ENCODE peak calls at places on chromosomes 16 and 17, in seven cellular contexts. One of them, this sample, is unnamed. For H3K9me3, the result is how much of the 10 kb centered on the place peaks cover.

GRCh38 chr16:30946671-30947532 is 2.0 kb upstream of the ORAI3 start:
- DNase-seq in tibial artery: no peak
- DNase-seq in HCT116: no peak
- DNase-seq in A549: no peak
- DNase-seq in upper lobe of right lung: no peak
- DNase-seq in Caco-2: no peak
- DNase-seq in ovary: peak
- DNase-seq in this sample: no peak

GRCh38 chr17:28916302-28916934 is 13.5 kb upstream of the DHRS13 start:
- DNase-seq in tibial artery: peak
- DNase-seq in HCT116: peak
- DNase-seq in A549: peak
- DNase-seq in upper lobe of right lung: peak
- DNase-seq in Caco-2: peak
- DNase-seq in ovary: peak
- DNase-seq in this sample: peak

GRCh38 chr16:5188318-5189025 is 90.9 kb upstream of the EEF2KMT start:
- DNase-seq in tibial artery: no peak
- DNase-seq in HCT116: no peak
- DNase-seq in A549: no peak
- DNase-seq in upper lobe of right lung: peak
- DNase-seq in Caco-2: peak
- DNase-seq in ovary: no peak
- DNase-seq in this sample: no peak

GRCh38 chr17:75864448-75864871 is 9.3 kb upstream of the WBP2 start:
- DNase-seq in tibial artery: peak
- DNase-seq in HCT116: no peak
- DNase-seq in A549: no peak
- DNase-seq in upper lobe of right lung: peak
- DNase-seq in Caco-2: no peak
- DNase-seq in ovary: peak
- DNase-seq in this sample: no peak

GRCh38 chr16:88456356-88457292 is 3.5 kb downstream of the ZFPM1 start:
- DNase-seq in tibial artery: no peak
- DNase-seq in HCT116: no peak
- DNase-seq in A549: no peak
- DNase-seq in upper lobe of right lung: no peak
- DNase-seq in Caco-2: no peak
- DNase-seq in ovary: no peak
- DNase-seq in this sample: peak

GRCh38 chr16:86928517-86929148 is 350.3 kb downstream of the FOXL1 start:
- DNase-seq in tibial artery: no peak
- DNase-seq in HCT116: no peak
- DNase-seq in A549: no peak
- DNase-seq in upper lobe of right lung: no peak
- DNase-seq in Caco-2: no peak
- DNase-seq in ovary: no peak
- DNase-seq in this sample: no peak

GRCh38 chr17:28500712-28501379 is 5.3 kb upstream of the FOXN1 start:
- DNase-seq in tibial artery: no peak
- DNase-seq in HCT116: no peak
- DNase-seq in A549: no peak
- DNase-seq in upper lobe of right lung: no peak
- DNase-seq in Caco-2: no peak
- DNase-seq in ovary: no peak
- DNase-seq in this sample: no peak

GRCh38 chr17:56247816-56248215 is 94.5 kb downstream of the ANKFN1 start:
- DNase-seq in tibial artery: no peak
- DNase-seq in HCT116: no peak
- DNase-seq in A549: no peak
- DNase-seq in upper lobe of right lung: no peak
- DNase-seq in Caco-2: no peak
- DNase-seq in ovary: no peak
- DNase-seq in this sample: no peak

GRCh38 chr17:75240394-75241142 is 20.8 kb downstream of the GGA3 start:
- DNase-seq in tibial artery: no peak
- DNase-seq in HCT116: peak
- DNase-seq in A549: peak
- DNase-seq in upper lobe of right lung: no peak
- DNase-seq in Caco-2: peak
- DNase-seq in ovary: no peak
- DNase-seq in this sample: no peak

GRCh38 chr17:16273929-16274339 is 56.9 kb downstream of the PIGL start:
- DNase-seq in tibial artery: no peak
- DNase-seq in HCT116: no peak
- DNase-seq in A549: no peak
- DNase-seq in upper lobe of right lung: no peak
- DNase-seq in Caco-2: no peak
- DNase-seq in ovary: no peak
- DNase-seq in this sample: no peak

GRCh38 chr17:12627177-12627629 is 38.5 kb upstream of the MYOCD start:
- DNase-seq in tibial artery: peak
- DNase-seq in HCT116: no peak
- DNase-seq in A549: peak
- DNase-seq in upper lobe of right lung: no peak
- DNase-seq in Caco-2: no peak
- DNase-seq in ovary: peak
- DNase-seq in this sample: no peak

GRCh38 chr16:61968242-61968978 is 67.8 kb downstream of the CDH8 start:
- DNase-seq in tibial artery: no peak
- DNase-seq in HCT116: no peak
- DNase-seq in A549: no peak
- DNase-seq in upper lobe of right lung: no peak
- DNase-seq in Caco-2: no peak
- DNase-seq in ovary: no peak
- DNase-seq in this sample: no peak

GRCh38 chr16:88319116-88319965 is 63.4 kb upstream of the ZNF469 start:
- DNase-seq in tibial artery: no peak
- DNase-seq in HCT116: no peak
- DNase-seq in A549: no peak
- DNase-seq in upper lobe of right lung: no peak
- DNase-seq in Caco-2: no peak
- DNase-seq in ovary: no peak
- DNase-seq in this sample: no peak

GRCh38 chr17:17564896-17565295 is 26.6 kb downstream of the PEMT start:
- DNase-seq in tibial artery: no peak
- DNase-seq in HCT116: no peak
- DNase-seq in A549: no peak
- DNase-seq in upper lobe of right lung: no peak
- DNase-seq in Caco-2: no peak
- DNase-seq in ovary: no peak
- DNase-seq in this sample: no peak

GRCh38 chr16:84535851-84536250 is 31.4 kb upstream of the MEAK7 start:
- DNase-seq in tibial artery: no peak
- DNase-seq in HCT116: no peak
- DNase-seq in A549: no peak
- DNase-seq in upper lobe of right lung: no peak
- DNase-seq in Caco-2: peak
- DNase-seq in ovary: no peak
- DNase-seq in this sample: no peak

GRCh38 chr16:23379707-23380106 is 73.3 kb downstream of the COG7 start:
- DNase-seq in tibial artery: no peak
- DNase-seq in HCT116: no peak
- DNase-seq in A549: no peak
- DNase-seq in upper lobe of right lung: no peak
- DNase-seq in Caco-2: no peak
- DNase-seq in ovary: no peak
- DNase-seq in this sample: no peak

GRCh38 chr17:75847595-75848522 is 3.7 kb upstream of the UNC13D start:
- DNase-seq in tibial artery: no peak
- DNase-seq in HCT116: no peak
- DNase-seq in A549: no peak
- DNase-seq in upper lobe of right lung: no peak
- DNase-seq in Caco-2: no peak
- DNase-seq in ovary: no peak
- DNase-seq in this sample: no peak

GRCh38 chr17:44000141-44000860 is 4.1 kb upstream of the NAGS start:
- DNase-seq in tibial artery: no peak
- DNase-seq in HCT116: no peak
- DNase-seq in A549: no peak
- DNase-seq in upper lobe of right lung: no peak
- DNase-seq in Caco-2: no peak
- DNase-seq in ovary: no peak
- DNase-seq in this sample: no peak

GRCh38 chr16:29675811-29676643 is 3.0 kb upstream of the QPRT start:
- DNase-seq in tibial artery: no peak
- DNase-seq in HCT116: peak
- DNase-seq in A549: peak
- DNase-seq in upper lobe of right lung: no peak
- DNase-seq in Caco-2: no peak
- DNase-seq in ovary: no peak
- DNase-seq in this sample: no peak

GRCh38 chr16:53094013-53094630 is 39.3 kb downstream of the CHD9 start:
- DNase-seq in tibial artery: peak
- DNase-seq in HCT116: no peak
- DNase-seq in A549: peak
- DNase-seq in upper lobe of right lung: peak
- DNase-seq in Caco-2: no peak
- DNase-seq in ovary: peak
- DNase-seq in this sample: no peak

GRCh38 chr17:80861892-80862291 is 129.7 kb upstream of the CHMP6 start:
- DNase-seq in tibial artery: no peak
- DNase-seq in HCT116: no peak
- DNase-seq in A549: peak
- DNase-seq in upper lobe of right lung: no peak
- DNase-seq in Caco-2: no peak
- DNase-seq in ovary: no peak
- DNase-seq in this sample: no peak

GRCh38 chr17:45146616-45147101 is 1.6 kb upstream of the HEXIM1 start:
- DNase-seq in tibial artery: no peak
- DNase-seq in HCT116: no peak
- DNase-seq in A549: no peak
- DNase-seq in upper lobe of right lung: no peak
- DNase-seq in Caco-2: peak
- DNase-seq in ovary: no peak
- DNase-seq in this sample: no peak

DNA sequence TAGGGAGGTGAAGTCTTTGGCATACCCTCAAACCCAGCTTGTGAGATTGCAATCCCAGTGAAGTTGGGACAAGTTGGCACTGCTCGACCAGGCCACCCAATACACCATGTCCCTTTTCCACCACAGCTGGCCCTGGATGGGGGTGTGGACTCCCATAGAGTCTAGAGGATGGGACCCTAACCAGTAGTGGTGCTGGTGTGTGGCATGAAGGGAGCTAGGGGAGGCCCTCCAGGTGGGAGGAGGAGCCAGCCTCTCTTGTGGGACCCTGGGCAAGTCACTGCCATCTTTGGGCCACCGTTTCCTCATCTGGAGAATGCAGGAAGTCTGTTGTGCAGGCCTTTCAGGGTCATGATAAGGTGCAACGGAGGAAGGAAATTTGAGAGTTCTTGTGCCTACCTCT is 1854.9 kb downstream of the TP53TG3F start:
- DNase-seq in tibial artery: no peak
- DNase-seq in HCT116: no peak
- DNase-seq in A549: no peak
- DNase-seq in upper lobe of right lung: no peak
- DNase-seq in Caco-2: no peak
- DNase-seq in ovary: no peak
- DNase-seq in this sample: no peak
- H3K9me3 ChIP-seq in tibial artery: under half
- H3K9me3 ChIP-seq in HCT116: under half
- H3K9me3 ChIP-seq in A549: under half
- H3K9me3 ChIP-seq in upper lobe of right lung: under half
- H3K9me3 ChIP-seq in Caco-2: under half
- H3K9me3 ChIP-seq in ovary: under half
- H3K9me3 ChIP-seq in this sample: under half

GRCh38 chr17:57735707-57736106 is 9.4 kb downstream of the CCDC182 start:
- DNase-seq in tibial artery: no peak
- DNase-seq in HCT116: peak
- DNase-seq in A549: peak
- DNase-seq in upper lobe of right lung: no peak
- DNase-seq in Caco-2: peak
- DNase-seq in ovary: no peak
- DNase-seq in this sample: no peak
- H3K4me3 ChIP-seq in tibial artery: no peak
- H3K4me3 ChIP-seq in HCT116: no peak
- H3K4me3 ChIP-seq in A549: no peak
- H3K4me3 ChIP-seq in upper lobe of right lung: no peak
- H3K4me3 ChIP-seq in Caco-2: no peak
- H3K4me3 ChIP-seq in ovary: no peak
- H3K4me3 ChIP-seq in this sample: no peak

DNA sequence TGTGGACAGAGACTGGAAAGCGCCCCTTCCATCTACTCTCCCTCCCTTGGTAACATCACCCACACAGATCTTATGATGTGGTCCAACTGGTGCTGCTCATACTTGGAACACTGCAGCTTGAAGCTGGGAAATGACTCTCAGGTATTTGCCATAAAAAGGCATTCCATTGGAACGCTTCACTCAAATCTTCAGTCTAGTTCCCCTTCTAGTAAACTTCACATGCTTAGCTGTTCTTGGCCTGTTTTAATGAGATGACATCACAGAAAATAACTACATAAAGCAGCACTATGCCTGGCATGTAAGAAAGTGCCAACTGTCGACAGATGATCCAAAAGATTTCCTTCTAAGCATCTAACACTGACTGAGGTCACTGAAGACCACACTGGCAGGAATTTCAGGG is 9.3 kb downstream of the ZNF263 start:
- DNase-seq in tibial artery: no peak
- DNase-seq in HCT116: no peak
- DNase-seq in A549: no peak
- DNase-seq in upper lobe of right lung: no peak
- DNase-seq in Caco-2: no peak
- DNase-seq in ovary: no peak
- DNase-seq in this sample: no peak
- H3K9me3 ChIP-seq in tibial artery: half or more
- H3K9me3 ChIP-seq in HCT116: under half
- H3K9me3 ChIP-seq in A549: half or more
- H3K9me3 ChIP-seq in upper lobe of right lung: half or more
- H3K9me3 ChIP-seq in Caco-2: under half
- H3K9me3 ChIP-seq in ovary: under half
- H3K9me3 ChIP-seq in this sample: half or more

GRCh38 chr17:39402890-39403605 is 1.6 kb upstream of the FBXL20 start:
- DNase-seq in tibial artery: no peak
- DNase-seq in HCT116: no peak
- DNase-seq in A549: no peak
- DNase-seq in upper lobe of right lung: no peak
- DNase-seq in Caco-2: no peak
- DNase-seq in ovary: no peak
- DNase-seq in this sample: no peak
- H3K4me3 ChIP-seq in tibial artery: peak
- H3K4me3 ChIP-seq in HCT116: peak
- H3K4me3 ChIP-seq in A549: peak
- H3K4me3 ChIP-seq in upper lobe of right lung: peak
- H3K4me3 ChIP-seq in Caco-2: no peak
- H3K4me3 ChIP-seq in ovary: no peak
- H3K4me3 ChIP-seq in this sample: peak

This sample was measured in CD4-positive, CD25-positive, alpha-beta regulatory T cell.